ENCODE peak calls at places on chromosomes 16 and 17, in eight cellular contexts. Q is endothelial cell of umbilical vein, W is H1, A is K562, V is HepG2, D is GM12878, C is SK-N-SH, P is HCT116. I is an unnamed sample.
A peak's percentile ranks its signal among the peaks of the same experiment; 100 is the strongest.

GRCh38 chr17:28578246-28579195 is 1.8 kb upstream of the ALDOC start:
- DNase-seq in W (no peak), D (no peak), V (no peak), C (no peak), A (no peak), P (no peak), Q (no peak), I (no peak)

GRCh38 chr16:77738706-77739105 is 16.4 kb downstream of the NUDT7 start:
- DNase-seq in W (no peak), Q (no peak), P (no peak), V (no peak), A (no peak), D (no peak), C (no peak), I (no peak)

GRCh38 chr17:1481736-1482135 is 10.8 kb downstream of the MYO1C start:
- DNase-seq in D (no peak), P (no peak), W (no peak), A (no peak), Q (no peak), C (no peak), V (no peak), I (no peak)

GRCh38 chr17:40103082-40103741 is 2.8 kb upstream of the NR1D1 start:
- DNase-seq in D (no peak), V (no peak), W (peak; percentile 66), P (no peak), Q (no peak), C (no peak), A (no peak), I (no peak)

GRCh38 chr17:1915889-1916288 is 86.1 kb downstream of the RPA1 start:
- DNase-seq in P (no peak), Q (no peak), D (no peak), V (no peak), A (no peak), C (no peak), W (no peak), I (no peak)

GRCh38 chr16:12315330-12316138 is 339.0 kb downstream of the SNX29 start:
- DNase-seq in D (no peak), P (no peak), V (peak; percentile 91), C (no peak), W (no peak), Q (no peak), A (no peak), I (no peak)

GRCh38 chr17:37702605-37703004 is 42.3 kb downstream of the HNF1B start:
- DNase-seq in W (no peak), P (peak; percentile 33), A (no peak), D (no peak), Q (no peak), C (no peak), V (no peak), I (no peak)

GRCh38 chr16:1770328-1771071 is 843 bp downstream of the NME3 start:
- DNase-seq in P (peak; percentile 62), A (peak; percentile 43), Q (peak; percentile 56), C (peak; percentile 76), D (no peak), V (no peak), W (peak; percentile 76), I (no peak)

GRCh38 chr17:17994271-17994670 is 21.6 kb downstream of the DRC3 start:
- DNase-seq in P (peak; percentile 15), A (no peak), Q (peak; percentile 31), W (peak; percentile 77), C (peak; percentile 86), D (no peak), V (peak; percentile 56), I (no peak)

GRCh38 chr16:78446486-78446885 is 347.0 kb downstream of the WWOX start:
- DNase-seq in W (no peak), C (no peak), D (no peak), A (no peak), Q (no peak), V (no peak), P (no peak), I (no peak)

GRCh38 chr17:66425751-66426396 is 123.5 kb downstream of the PRKCA start:
- DNase-seq in C (no peak), Q (no peak), P (no peak), D (no peak), A (no peak), V (no peak), W (no peak), I (no peak)

GRCh38 chr16:57971848-57972247 is 920 bp upstream of the CNGB1 start:
- DNase-seq in C (no peak), W (no peak), V (no peak), A (no peak), Q (no peak), P (no peak), D (no peak), I (no peak)

GRCh38 chr16:57970971-57971370 is at the start of gene CNGB1:
- DNase-seq in Q (no peak), D (no peak), A (no peak), C (no peak), W (no peak), P (no peak), V (no peak), I (no peak)

GRCh38 chr16:57970319-57970718 is 609 bp downstream of the CNGB1 start:
- DNase-seq in D (no peak), C (no peak), Q (no peak), A (no peak), P (no peak), W (no peak), V (no peak), I (no peak)

GRCh38 chr16:57969451-57970123 is 1.3 kb downstream of the CNGB1 start:
- DNase-seq in A (no peak), D (no peak), V (no peak), Q (no peak), P (no peak), W (no peak), C (no peak), I (no peak)

GRCh38 chr16:57972285-57972684 is 1.4 kb upstream of the CNGB1 start:
- DNase-seq in D (no peak), V (no peak), Q (no peak), C (no peak), P (no peak), W (no peak), A (no peak), I (no peak)
- H3K9ac ChIP-seq in D (no peak overlapping the region), V (no peak overlapping the region), Q (no peak overlapping the region), C (no peak overlapping the region), P (no peak overlapping the region), W (no peak overlapping the region), A (no peak overlapping the region), I (no peak overlapping the region)

GRCh38 chr17:20224379-20224778 is 215.2 kb downstream of the SPECC1 start:
- DNase-seq in V (no peak), D (no peak), W (peak; percentile 39), P (no peak), C (no peak), A (no peak), Q (no peak), I (no peak)

GRCh38 chr17:20228860-20229259 is 219.7 kb downstream of the SPECC1 start:
- DNase-seq in W (no peak), C (no peak), V (no peak), Q (no peak), A (no peak), D (no peak), P (no peak), I (no peak)

GRCh38 chr17:20225162-20226115 is 216.3 kb downstream of the SPECC1 start:
- DNase-seq in P (no peak), V (no peak), A (no peak), C (peak; percentile 14), W (peak; percentile 48), Q (no peak), D (no peak), I (no peak)

GRCh38 chr17:20228410-20228809 is 219.3 kb downstream of the SPECC1 start:
- DNase-seq in D (no peak), A (no peak), W (no peak), Q (no peak), V (no peak), C (no peak), P (no peak), I (no peak)

GRCh38 chr17:20226814-20227482 is 217.8 kb downstream of the SPECC1 start:
- DNase-seq in D (no peak), V (peak; percentile 50), Q (peak; percentile 77), P (peak; percentile 34), A (peak; percentile 79), C (peak; percentile 85), W (peak; percentile 93), I (peak; percentile 16)
- TF ChIP-seq POLR2AphosphoS5 in D (no peak), V (no peak), Q (no peak), P (no peak), A (no peak), C (no peak), W (peak; percentile 19), I (no peak)

GRCh38 chr17:43409131-43409530 is 10.3 kb downstream of the ARL4D start:
- DNase-seq in V (no peak), Q (no peak), D (no peak), C (no peak), A (no peak), W (no peak), P (no peak), I (no peak)

GRCh38 chr17:43410557-43411368 is 12.0 kb downstream of the ARL4D start:
- DNase-seq in D (no peak), A (no peak), C (no peak), W (no peak), Q (no peak), P (no peak), V (no peak), I (no peak)

GRCh38 chr17:43411369-43411677 is 12.5 kb downstream of the ARL4D start:
- DNase-seq in A (no peak), P (no peak), Q (no peak), C (no peak), D (no peak), W (no peak), V (no peak), I (no peak)

GRCh38 chr17:43406676-43407645 is 8.2 kb downstream of the ARL4D start:
- DNase-seq in Q (no peak), P (no peak), W (no peak), V (no peak), A (no peak), D (no peak), C (no peak), I (no peak)

GRCh38 chr17:43411820-43412529 is 13.2 kb downstream of the ARL4D start:
- DNase-seq in Q (peak; percentile 44), C (no peak), V (no peak), A (no peak), W (no peak), P (no peak), D (no peak), I (no peak)
- H3K9ac ChIP-seq in Q (no peak overlapping the region), C (no peak overlapping the region), V (no peak overlapping the region), A (no peak overlapping the region), W (no peak overlapping the region), P (no peak overlapping the region), D (no peak overlapping the region), I (no peak overlapping the region)

GRCh38 chr16:67393790-67394270 is 532 bp upstream of the TPPP3 start:
- DNase-seq in P (no peak), C (no peak), A (no peak), D (no peak), Q (no peak), V (no peak), W (no peak), I (no peak)

GRCh38 chr16:67391424-67392300 is 1.6 kb downstream of the TPPP3 start:
- DNase-seq in D (no peak), A (no peak), V (no peak), P (no peak), Q (no peak), C (peak; percentile 50), W (no peak), I (no peak)

GRCh38 chr16:67394271-67395104 is 1.2 kb upstream of the TPPP3 start:
- DNase-seq in Q (no peak), P (no peak), A (no peak), W (peak; percentile 70), V (no peak), C (no peak), D (no peak), I (no peak)

GRCh38 chr16:67392301-67393059 is 818 bp downstream of the TPPP3 start:
- DNase-seq in V (no peak), C (no peak), W (no peak), P (no peak), Q (no peak), D (no peak), A (no peak), I (no peak)

GRCh38 chr16:67393111-67393789 is at the start of gene TPPP3:
- DNase-seq in P (no peak), Q (peak; percentile 81), D (no peak), V (peak; percentile 77), A (peak; percentile 96), W (peak; percentile 87), C (peak; percentile 98), I (no peak)
- TF ChIP-seq POLR2AphosphoS5 in P (no peak), Q (peak; percentile 8), D (no peak), V (no peak), A (no peak), W (no peak), C (peak; percentile 41), I (no peak)

I was measured in SK-N-MC.